ENCODE peak calls at places on chromosomes 12 and 14, in ten cellular contexts. I is heart right ventricle, X is transverse colon, V is fibroblast of mammary gland, J is IMR-90, C is mammary epithelial cell, H is AG10803, L is adrenal gland, A is ascending aorta, E is GM13976. O is an unnamed sample.

GRCh38 chr12:29241821-29242591 is 92.9 kb downstream of the FAR2 start:
- DNase-seq in V (peak), I (peak), X (peak), L (peak), H (peak), A (no peak), J (peak), C (peak), E (peak), O (no peak)

GRCh38 chr14:94864421-94865195 is 94.7 kb upstream of the GSC start:
- DNase-seq in H (no peak), X (no peak), E (no peak), L (no peak), C (no peak), A (no peak), I (no peak), J (no peak), V (no peak), O (no peak)

GRCh38 chr14:78848234-78848820 is 678.2 kb downstream of the NRXN3 start:
- DNase-seq in J (peak), V (peak), C (peak), E (peak), H (peak), X (peak), A (no peak), I (no peak), L (peak), O (no peak)

GRCh38 chr14:55913324-55914035 is 204.7 kb upstream of the PELI2 start:
- DNase-seq in L (peak), X (no peak), A (peak), C (no peak), V (peak), E (no peak), H (peak), I (peak), J (peak), O (no peak)

GRCh38 chr12:10033783-10034381 is 3.4 kb downstream of the CLEC9A start:
- DNase-seq in A (no peak), E (peak), C (peak), V (peak), X (no peak), I (no peak), H (peak), L (no peak), J (peak), O (no peak)

GRCh38 chr14:93510030-93510429 is 79.3 kb downstream of the UNC79 start:
- DNase-seq in I (no peak), X (no peak), J (no peak), C (no peak), E (no peak), A (no peak), V (no peak), H (no peak), L (no peak), O (no peak)

GRCh38 chr12:52203126-52203921 is 11.5 kb upstream of the KRT80 start:
- DNase-seq in I (peak), A (peak), E (no peak), L (peak), V (peak), J (peak), X (peak), H (peak), C (peak), O (no peak)

GRCh38 chr12:88432536-88433462 is 147.5 kb downstream of the KITLG start:
- DNase-seq in X (no peak), I (peak), L (no peak), J (peak), C (peak), V (peak), A (no peak), H (peak), E (no peak), O (no peak)

GRCh38 chr14:55274144-55274543 is 2.9 kb downstream of the FBXO34 start:
- DNase-seq in X (no peak), J (no peak), A (no peak), H (no peak), C (no peak), V (no peak), E (no peak), L (no peak), I (no peak), O (no peak)

GRCh38 chr14:97028382-97028781 is 231.2 kb downstream of the VRK1 start:
- DNase-seq in I (no peak), J (no peak), V (no peak), L (no peak), C (no peak), A (no peak), E (no peak), H (no peak), X (no peak), O (no peak)

GRCh38 chr14:64217318-64217717 is 76.9 kb downstream of the ESR2 start:
- DNase-seq in J (no peak), X (peak), V (no peak), A (peak), L (no peak), E (no peak), C (no peak), H (no peak), I (no peak), O (no peak)

GRCh38 chr12:20367731-20368652 is at the start of gene PDE3A:
- DNase-seq in H (peak), X (peak), C (peak), A (peak), V (peak), I (peak), J (peak), L (peak), E (peak), O (no peak)

GRCh38 chr12:20368653-20369163 is 371 bp downstream of the PDE3A start:
- DNase-seq in L (no peak), C (peak), J (peak), H (peak), V (peak), E (peak), A (peak), X (peak), I (peak), O (no peak)

GRCh38 chr12:20370841-20371240 is 2.5 kb downstream of the PDE3A start:
- DNase-seq in I (no peak), V (no peak), L (no peak), A (no peak), E (no peak), H (no peak), X (no peak), J (no peak), C (no peak), O (no peak)

GRCh38 chr12:20370001-20370381 is 1.7 kb downstream of the PDE3A start:
- DNase-seq in L (peak), E (no peak), C (no peak), X (peak), H (no peak), A (no peak), V (peak), I (peak), J (no peak), O (no peak)

GRCh38 chr12:20369164-20370000 is 1.0 kb downstream of the PDE3A start:
- DNase-seq in V (peak), I (peak), L (peak), X (peak), J (peak), C (peak), H (peak), E (peak), A (peak), O (no peak)
- TF ChIP-seq CTCF in V (no peak), I (peak), L (no peak), X (peak), J (no peak), C (no peak), H (no peak), E (no peak), A (peak), O (no peak)

DNA sequence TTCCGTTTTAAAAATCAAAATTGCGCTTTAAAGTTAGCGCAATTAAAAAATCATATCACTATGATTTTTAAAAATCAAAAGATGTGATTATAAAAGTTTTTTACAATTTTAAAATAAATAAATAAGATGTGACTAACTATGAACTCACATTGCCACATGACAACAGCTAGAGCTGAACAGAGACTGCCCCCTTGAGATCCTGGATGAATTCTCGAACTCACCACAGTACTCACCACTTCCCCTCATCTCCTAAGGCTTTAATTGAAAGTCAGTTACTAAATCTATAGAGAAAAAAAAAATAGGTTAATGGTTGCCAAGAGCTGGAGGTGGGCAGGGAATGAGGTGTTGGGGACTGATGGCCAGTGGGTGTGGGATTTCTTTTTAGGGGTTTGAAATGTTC is 384.2 kb downstream of the ZFP36L1 start:
- DNase-seq in I (no peak), C (no peak), J (peak), H (no peak), E (no peak), L (no peak), A (no peak), X (no peak), V (peak), O (no peak)
- TF ChIP-seq CTCF in I (peak), C (no peak), J (peak), H (peak), E (no peak), L (no peak), A (no peak), X (no peak), V (peak), O (peak)

GRCh38 chr12:12725086-12725955 is 8.2 kb downstream of the CDKN1B start:
- DNase-seq in A (peak), J (peak), H (peak), L (peak), I (peak), C (peak), X (peak), V (peak), E (peak), O (peak)
- TF ChIP-seq CTCF in A (peak), J (no peak), H (no peak), L (no peak), I (no peak), C (no peak), X (no peak), V (no peak), E (no peak), O (no peak)

GRCh38 chr12:24928131-24928530 is 20.8 kb downstream of the BCAT1 start:
- DNase-seq in C (no peak), H (no peak), E (no peak), I (no peak), J (no peak), A (no peak), V (no peak), X (no peak), L (no peak), O (no peak)
- TF ChIP-seq CTCF in C (no peak), H (no peak), E (no peak), I (no peak), J (no peak), A (no peak), V (no peak), X (no peak), L (no peak), O (no peak)